ENCODE peak calls at places on chromosomes 7 and 10, in four cellular contexts. V is uterus, X is H9, F is pancreas. J is an unnamed sample.

GRCh38 chr10:125201791-125202622 is 41.6 kb upstream of the CTBP2 start:
- DNase-seq in F (no peak), V (no peak), X (no peak), J (no peak)

GRCh38 chr10:126247454-126247975 is 140.8 kb downstream of the ADAM12 start:
- DNase-seq in F (no peak), V (peak), X (no peak), J (peak)

GRCh38 chr10:122879339-122880273 is at the start of gene FAM24B:
- DNase-seq in V (peak), X (peak), F (peak), J (peak)

GRCh38 chr7:82926477-82926876 is 236.2 kb downstream of the PCLO start:
- DNase-seq in X (no peak), V (no peak), F (no peak), J (no peak)

GRCh38 chr7:124029789-124030188 is 3.1 kb downstream of the TMEM229A start:
- DNase-seq in X (no peak), F (no peak), V (no peak), J (no peak)

GRCh38 chr10:91700788-91701444 is 68.0 kb upstream of the PPP1R3C start:
- DNase-seq in F (no peak), X (no peak), V (no peak), J (peak)

GRCh38 chr7:112509390-112509789 is 28.6 kb downstream of the LSMEM1 start:
- DNase-seq in F (no peak), V (no peak), X (no peak), J (no peak)

GRCh38 chr7:101436857-101437576 is 74.3 kb downstream of the COL26A1 start:
- DNase-seq in X (peak), F (no peak), V (no peak), J (no peak)

GRCh38 chr7:1093916-1094508 is 6.1 kb downstream of the GPER1 start:
- DNase-seq in F (no peak), X (no peak), V (no peak), J (no peak)

GRCh38 chr7:84610390-84610789 is 415.8 kb upstream of the SEMA3A start:
- DNase-seq in X (no peak), V (no peak), F (no peak), J (no peak)

GRCh38 chr7:1230411-1231213 is 2.1 kb upstream of the UNCX start:
- DNase-seq in X (peak), F (no peak), V (no peak), J (no peak)

GRCh38 chr10:79562135-79562756 is 2.0 kb upstream of the SFTPA2 start:
- DNase-seq in V (no peak), F (peak), X (peak), J (peak)

GRCh38 chr10:88379575-88379974 is 203.5 kb downstream of the RNLS start:
- DNase-seq in V (peak), F (no peak), X (no peak), J (peak)

GRCh38 chr7:38938589-38938988 is 29.6 kb upstream of the VPS41 start:
- DNase-seq in F (no peak), V (no peak), X (no peak), J (no peak)

GRCh38 chr7:24279512-24279911 is 4.5 kb upstream of the NPY start:
- DNase-seq in F (no peak), X (no peak), V (no peak), J (no peak)
- TF ChIP-seq CTCF in F (no peak), X (no peak), V (no peak), J (no peak)

DNA sequence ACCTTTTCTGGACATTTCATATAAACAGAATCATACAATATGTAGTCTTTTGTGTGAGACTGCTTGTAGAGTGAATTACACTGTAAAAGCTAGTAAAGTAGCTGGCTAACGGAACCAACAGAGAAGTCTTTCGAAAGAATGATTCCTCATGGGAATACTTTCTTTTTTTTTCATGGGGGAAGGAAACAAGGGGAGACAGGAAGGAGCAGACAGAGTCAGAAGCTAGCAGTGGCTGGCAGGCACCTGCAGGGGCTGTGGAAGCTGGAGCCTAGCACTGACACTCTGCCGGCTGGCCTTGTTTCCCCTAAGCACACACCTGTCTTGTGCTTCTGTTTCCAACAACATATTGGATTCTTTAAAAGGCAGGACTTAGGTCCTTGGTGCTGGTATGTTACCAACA is 24.7 kb downstream of the NOD1 start:
- DNase-seq in V (peak), X (no peak), F (no peak), J (no peak)
- TF ChIP-seq CTCF in V (no peak), X (no peak), F (no peak), J (no peak)

DNA sequence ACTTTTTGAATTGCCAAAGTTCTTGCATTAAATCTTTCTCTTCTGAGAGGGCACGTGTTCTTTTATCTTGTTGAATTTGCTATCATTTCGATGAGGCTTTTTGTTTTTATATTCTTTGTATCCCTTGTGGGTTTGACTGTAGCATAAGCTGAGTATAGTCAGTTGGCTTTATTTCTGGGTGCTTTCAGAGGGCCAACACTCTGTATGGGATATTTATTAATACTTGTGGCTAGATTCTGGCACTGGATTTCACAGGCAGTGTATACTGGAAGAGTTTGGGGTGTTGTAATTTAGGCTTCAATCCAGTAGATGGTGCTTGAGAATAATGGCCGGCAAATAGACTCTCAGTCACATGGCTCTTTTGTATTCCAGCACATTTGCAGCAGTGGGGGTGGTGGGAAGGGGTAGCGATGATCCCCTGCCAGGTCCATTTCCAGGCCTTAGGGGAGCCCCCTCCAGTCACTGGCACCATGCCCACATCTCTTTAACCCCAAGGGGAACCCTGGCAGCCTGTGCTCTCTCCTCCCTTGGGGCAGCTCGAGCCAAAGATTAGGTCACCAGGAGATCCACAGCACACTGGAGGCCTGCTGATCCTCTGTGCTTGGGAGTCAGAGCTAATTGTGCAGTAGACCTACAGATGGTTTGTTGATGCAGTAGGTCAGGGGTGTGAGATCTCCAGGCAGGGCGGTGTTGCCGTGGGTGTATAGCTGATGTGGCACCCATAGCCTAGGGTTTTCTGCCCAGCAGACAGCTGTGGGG is 81.7 kb downstream of the PTPN20 start:
- DNase-seq in V (peak), X (peak), F (no peak), J (peak)
- TF ChIP-seq CTCF in V (no peak), X (peak), F (no peak), J (peak)

GRCh38 chr7:139340037-139340807 is 915 bp upstream of the FMC1 start:
- DNase-seq in X (peak), F (peak), V (peak), J (peak)
- TF ChIP-seq CTCF in X (peak), F (peak), V (peak), J (peak)

DNA sequence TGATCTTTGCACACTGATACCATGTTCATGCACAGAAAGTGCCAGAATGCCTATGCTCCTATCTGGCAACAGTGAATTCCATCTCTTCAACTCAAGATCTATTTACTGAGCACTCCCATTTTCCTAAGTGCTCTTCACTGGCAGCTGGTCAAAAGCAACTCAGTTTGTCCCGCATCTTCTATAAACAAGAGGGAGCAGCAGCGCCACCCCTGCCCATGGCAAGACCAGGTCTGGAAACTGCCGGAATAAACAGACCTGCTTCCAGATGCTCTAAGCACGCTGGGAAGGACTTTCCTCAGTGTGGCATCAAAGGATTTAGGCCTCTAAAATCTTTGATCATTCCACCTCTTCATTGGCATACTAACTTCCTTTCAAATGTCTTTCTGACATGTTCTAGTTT is 104.4 kb upstream of the MACROH2A2 start:
- DNase-seq in F (no peak), X (no peak), V (no peak), J (no peak)
- TF ChIP-seq CTCF in F (no peak), X (no peak), V (no peak), J (peak)

GRCh38 chr10:7626283-7626682 is 40.5 kb downstream of the ITIH5 start:
- DNase-seq in X (no peak), F (no peak), V (peak), J (no peak)

GRCh38 chr10:7625836-7626235 is 40.9 kb downstream of the ITIH5 start:
- DNase-seq in X (no peak), F (no peak), V (peak), J (no peak)

GRCh38 chr10:7625009-7625408 is 41.8 kb downstream of the ITIH5 start:
- DNase-seq in F (no peak), X (no peak), V (no peak), J (no peak)

DNA sequence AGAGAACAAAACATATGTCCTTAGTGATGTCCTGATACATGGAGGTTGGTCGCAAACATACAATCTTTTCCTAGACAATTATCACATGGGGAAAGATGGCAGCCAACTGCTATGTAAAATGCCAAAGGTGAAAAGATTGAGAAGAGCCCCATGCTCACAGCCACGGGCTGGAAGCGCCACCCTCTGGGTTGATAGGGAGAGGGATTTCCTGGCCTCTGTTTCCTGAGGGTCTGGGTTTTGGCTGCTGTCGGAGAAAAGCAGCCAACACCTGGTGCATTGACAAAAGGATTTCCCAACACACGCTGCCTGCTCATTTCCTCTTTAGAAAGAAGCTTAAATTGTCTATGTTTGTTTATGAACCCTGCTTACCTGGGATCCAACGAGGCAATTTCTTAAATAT is 43.8 kb downstream of the ITIH5 start:
- DNase-seq in X (peak), F (no peak), V (peak), J (no peak)
- TF ChIP-seq CTCF in X (peak), F (no peak), V (no peak), J (no peak)

DNA sequence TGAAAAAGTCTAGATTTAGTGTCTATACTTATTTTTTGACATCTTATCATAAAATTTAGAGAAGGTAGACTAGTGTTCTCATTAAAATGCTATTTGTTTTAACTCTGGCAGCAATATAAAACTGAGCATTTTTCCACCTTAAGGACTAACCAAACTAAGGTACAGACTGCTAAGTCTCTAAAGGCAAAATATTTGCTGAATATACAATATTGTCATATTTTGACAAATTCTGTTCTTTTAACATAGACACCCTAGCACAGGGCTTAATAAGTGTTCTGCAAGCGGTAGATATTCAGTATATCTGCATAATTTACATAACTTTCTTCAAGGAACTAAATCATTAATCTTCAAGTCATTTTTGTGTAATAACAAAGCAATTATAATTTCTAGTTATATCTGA is 8.6 kb downstream of the RTKN2 start:
- DNase-seq in X (no peak), F (no peak), V (no peak), J (no peak)
- TF ChIP-seq CTCF in X (no peak), F (no peak), V (no peak), J (no peak)